ENCODE peak calls at places on chromosome 7, in six cellular contexts. One of them, this sample, is unnamed.

GRCh38 chr7:116339564-116339963 is 129.2 kb downstream of the TES start:
- DNase-seq in astrocyte of the spinal cord: peak; percentile 45
- DNase-seq in CD4-positive, alpha-beta memory T cell: no peak
- DNase-seq in heart left ventricle: no peak
- DNase-seq in HepG2: peak; percentile 33
- DNase-seq in lung: no peak
- DNase-seq in this sample: no peak

GRCh38 chr7:4758111-4758510 is 17.3 kb upstream of the AP5Z1 start:
- DNase-seq in astrocyte of the spinal cord: no peak
- DNase-seq in CD4-positive, alpha-beta memory T cell: no peak
- DNase-seq in heart left ventricle: no peak
- DNase-seq in HepG2: no peak
- DNase-seq in lung: no peak
- DNase-seq in this sample: no peak

GRCh38 chr7:50782376-50783208 is at the start of gene GRB10:
- DNase-seq in astrocyte of the spinal cord: peak; percentile 33
- DNase-seq in CD4-positive, alpha-beta memory T cell: no peak
- DNase-seq in heart left ventricle: peak; percentile 34
- DNase-seq in HepG2: no peak
- DNase-seq in lung: no peak
- DNase-seq in this sample: no peak

GRCh38 chr7:84230491-84230890 is 35.9 kb upstream of the SEMA3A start:
- DNase-seq in astrocyte of the spinal cord: no peak
- DNase-seq in CD4-positive, alpha-beta memory T cell: no peak
- DNase-seq in heart left ventricle: no peak
- DNase-seq in HepG2: no peak
- DNase-seq in lung: no peak
- DNase-seq in this sample: no peak

GRCh38 chr7:79091661-79092060 is 361.8 kb downstream of the MAGI2 start:
- DNase-seq in astrocyte of the spinal cord: peak; percentile 21
- DNase-seq in CD4-positive, alpha-beta memory T cell: no peak
- DNase-seq in heart left ventricle: no peak
- DNase-seq in HepG2: no peak
- DNase-seq in lung: no peak
- DNase-seq in this sample: no peak

GRCh38 chr7:11170863-11171568 is 197.3 kb downstream of the PHF14 start:
- DNase-seq in astrocyte of the spinal cord: no peak
- DNase-seq in CD4-positive, alpha-beta memory T cell: no peak
- DNase-seq in heart left ventricle: no peak
- DNase-seq in HepG2: no peak
- DNase-seq in lung: no peak
- DNase-seq in this sample: no peak

GRCh38 chr7:11911900-11912299 is 79.9 kb upstream of the THSD7A start:
- DNase-seq in astrocyte of the spinal cord: no peak
- DNase-seq in CD4-positive, alpha-beta memory T cell: no peak
- DNase-seq in heart left ventricle: no peak
- DNase-seq in HepG2: no peak
- DNase-seq in lung: no peak
- DNase-seq in this sample: no peak

GRCh38 chr7:103343758-103344452 is 662 bp downstream of the DNAJC2 start:
- DNase-seq in astrocyte of the spinal cord: peak; percentile 30
- DNase-seq in CD4-positive, alpha-beta memory T cell: peak; percentile 32
- DNase-seq in heart left ventricle: no peak
- DNase-seq in HepG2: peak; percentile 29
- DNase-seq in lung: no peak
- DNase-seq in this sample: no peak

GRCh38 chr7:16411391-16411790 is 9.9 kb downstream of the CRPPA start:
- DNase-seq in astrocyte of the spinal cord: no peak
- DNase-seq in CD4-positive, alpha-beta memory T cell: no peak
- DNase-seq in heart left ventricle: no peak
- DNase-seq in HepG2: no peak
- DNase-seq in lung: no peak
- DNase-seq in this sample: no peak

GRCh38 chr7:76303829-76304505 is 1.5 kb downstream of the HSPB1 start:
- DNase-seq in astrocyte of the spinal cord: peak; percentile 30
- DNase-seq in CD4-positive, alpha-beta memory T cell: no peak
- DNase-seq in heart left ventricle: no peak
- DNase-seq in HepG2: peak; percentile 43
- DNase-seq in lung: no peak
- DNase-seq in this sample: no peak

GRCh38 chr7:12872487-12872886 is 185.1 kb downstream of the ARL4A start:
- DNase-seq in astrocyte of the spinal cord: no peak
- DNase-seq in CD4-positive, alpha-beta memory T cell: no peak
- DNase-seq in heart left ventricle: no peak
- DNase-seq in HepG2: no peak
- DNase-seq in lung: no peak
- DNase-seq in this sample: no peak

GRCh38 chr7:110129159-110129558 is 961.8 kb upstream of the LRRN3 start:
- DNase-seq in astrocyte of the spinal cord: no peak
- DNase-seq in CD4-positive, alpha-beta memory T cell: no peak
- DNase-seq in heart left ventricle: no peak
- DNase-seq in HepG2: no peak
- DNase-seq in lung: no peak
- DNase-seq in this sample: no peak

GRCh38 chr7:14069961-14070360 is 80.5 kb upstream of the ETV1 start:
- DNase-seq in astrocyte of the spinal cord: no peak
- DNase-seq in CD4-positive, alpha-beta memory T cell: no peak
- DNase-seq in heart left ventricle: no peak
- DNase-seq in HepG2: no peak
- DNase-seq in lung: no peak
- DNase-seq in this sample: no peak

GRCh38 chr7:45593877-45594276 is 19.7 kb downstream of the ADCY1 start:
- DNase-seq in astrocyte of the spinal cord: no peak
- DNase-seq in CD4-positive, alpha-beta memory T cell: no peak
- DNase-seq in heart left ventricle: no peak
- DNase-seq in HepG2: no peak
- DNase-seq in lung: no peak
- DNase-seq in this sample: no peak

GRCh38 chr7:95859434-95859833 is 87.1 kb downstream of the DYNC1I1 start:
- DNase-seq in astrocyte of the spinal cord: peak; percentile 84
- DNase-seq in CD4-positive, alpha-beta memory T cell: no peak
- DNase-seq in heart left ventricle: peak; percentile 8
- DNase-seq in HepG2: no peak
- DNase-seq in lung: no peak
- DNase-seq in this sample: peak; percentile 42

GRCh38 chr7:35969055-35969454 is 168.2 kb downstream of the SEPTIN7 start:
- DNase-seq in astrocyte of the spinal cord: no peak
- DNase-seq in CD4-positive, alpha-beta memory T cell: no peak
- DNase-seq in heart left ventricle: no peak
- DNase-seq in HepG2: no peak
- DNase-seq in lung: no peak
- DNase-seq in this sample: no peak

GRCh38 chr7:71506822-71507221 is 374.9 kb downstream of the GALNT17 start:
- DNase-seq in astrocyte of the spinal cord: no peak
- DNase-seq in CD4-positive, alpha-beta memory T cell: no peak
- DNase-seq in heart left ventricle: no peak
- DNase-seq in HepG2: no peak
- DNase-seq in lung: no peak
- DNase-seq in this sample: no peak

GRCh38 chr7:74542558-74543117 is 88.9 kb downstream of the GTF2IRD1 start:
- DNase-seq in astrocyte of the spinal cord: no peak
- DNase-seq in CD4-positive, alpha-beta memory T cell: no peak
- DNase-seq in heart left ventricle: peak; percentile 48
- DNase-seq in HepG2: no peak
- DNase-seq in lung: no peak
- DNase-seq in this sample: no peak

GRCh38 chr7:156576216-156577063 is 64.1 kb upstream of the RNF32 start:
- DNase-seq in astrocyte of the spinal cord: no peak
- DNase-seq in CD4-positive, alpha-beta memory T cell: no peak
- DNase-seq in heart left ventricle: no peak
- DNase-seq in HepG2: no peak
- DNase-seq in lung: no peak
- DNase-seq in this sample: no peak

DNA sequence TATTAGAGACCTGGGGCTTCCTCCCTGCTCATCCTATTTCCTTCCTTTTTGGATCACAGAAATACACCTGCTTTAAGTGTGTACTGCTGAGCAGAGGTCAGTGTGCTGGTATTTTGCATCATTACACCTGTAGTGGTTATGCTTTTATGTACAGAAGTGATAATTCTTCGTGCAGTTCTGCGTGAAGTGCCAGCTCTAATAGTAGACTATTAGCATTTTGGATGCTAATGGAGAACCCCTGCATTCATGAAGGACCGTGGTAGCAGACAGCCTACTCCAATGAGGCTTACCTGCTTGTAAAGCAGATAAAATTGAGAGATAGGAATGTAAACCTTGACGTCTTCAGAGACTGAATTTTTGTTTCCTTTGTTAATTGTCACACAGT is 114.3 kb downstream of the CDK14 start:
- DNase-seq in astrocyte of the spinal cord: no peak
- DNase-seq in CD4-positive, alpha-beta memory T cell: no peak
- DNase-seq in heart left ventricle: no peak
- DNase-seq in HepG2: no peak
- DNase-seq in lung: no peak
- DNase-seq in this sample: no peak
- H3K4me3 ChIP-seq in astrocyte of the spinal cord: no peak overlapping the region
- H3K4me3 ChIP-seq in CD4-positive, alpha-beta memory T cell: no peak overlapping the region
- H3K4me3 ChIP-seq in heart left ventricle: no peak overlapping the region
- H3K4me3 ChIP-seq in HepG2: no peak overlapping the region
- H3K4me3 ChIP-seq in lung: no peak overlapping the region
- H3K4me3 ChIP-seq in this sample: no peak overlapping the region

DNA sequence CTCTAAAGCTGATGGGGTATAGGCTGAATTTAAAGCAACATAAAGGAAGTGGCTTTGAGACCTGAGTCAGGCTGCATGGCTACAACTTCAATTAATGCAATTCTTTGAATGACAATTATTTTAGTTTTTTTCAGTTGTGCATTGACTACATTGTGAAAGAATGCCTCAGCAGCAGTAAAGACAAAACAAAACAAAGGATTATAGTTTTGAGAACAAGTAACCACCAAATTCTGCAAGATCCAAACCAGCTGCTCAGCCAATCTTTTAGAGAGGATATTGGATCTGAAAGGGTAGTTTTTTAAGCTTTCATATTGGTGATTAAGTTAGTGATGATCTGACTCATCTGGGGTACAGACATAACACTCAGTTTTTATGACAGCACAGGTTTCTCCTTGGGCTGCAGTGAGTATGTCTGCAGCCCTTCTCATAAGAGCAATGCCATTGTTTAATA is 40.6 kb upstream of the ABCA13 start:
- DNase-seq in astrocyte of the spinal cord: peak; percentile 33
- DNase-seq in CD4-positive, alpha-beta memory T cell: no peak
- DNase-seq in heart left ventricle: no peak
- DNase-seq in HepG2: no peak
- DNase-seq in lung: no peak
- DNase-seq in this sample: peak; percentile 42
- H3K4me3 ChIP-seq in astrocyte of the spinal cord: no peak overlapping the region
- H3K4me3 ChIP-seq in CD4-positive, alpha-beta memory T cell: no peak overlapping the region
- H3K4me3 ChIP-seq in heart left ventricle: no peak overlapping the region
- H3K4me3 ChIP-seq in HepG2: no peak overlapping the region
- H3K4me3 ChIP-seq in lung: no peak overlapping the region
- H3K4me3 ChIP-seq in this sample: no peak overlapping the region

DNA sequence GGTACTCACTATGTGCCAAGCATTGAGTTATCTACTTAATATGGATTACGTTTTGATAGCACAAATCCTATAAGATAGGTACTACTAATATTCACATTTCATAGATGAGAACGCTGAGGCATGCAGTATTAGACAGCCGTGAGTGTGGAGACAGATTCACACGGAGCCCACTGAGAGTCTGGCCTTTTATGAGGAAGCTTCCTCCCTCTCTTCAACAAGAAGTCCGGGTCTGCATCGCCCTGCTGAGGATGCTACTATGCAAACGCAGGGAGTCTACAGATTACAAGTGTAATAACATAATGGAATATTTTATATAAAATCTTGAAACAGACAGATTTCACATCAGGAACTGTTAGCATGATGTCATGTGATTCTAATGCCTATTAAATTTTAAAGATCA is 255.9 kb upstream of the GLI3 start:
- DNase-seq in astrocyte of the spinal cord: no peak
- DNase-seq in CD4-positive, alpha-beta memory T cell: no peak
- DNase-seq in heart left ventricle: no peak
- DNase-seq in HepG2: no peak
- DNase-seq in lung: no peak
- DNase-seq in this sample: no peak
- H3K4me3 ChIP-seq in astrocyte of the spinal cord: no peak overlapping the region
- H3K4me3 ChIP-seq in CD4-positive, alpha-beta memory T cell: no peak overlapping the region
- H3K4me3 ChIP-seq in heart left ventricle: peak overlapping the region; percentile 54
- H3K4me3 ChIP-seq in HepG2: no peak overlapping the region
- H3K4me3 ChIP-seq in lung: no peak overlapping the region
- H3K4me3 ChIP-seq in this sample: peak overlapping the region; percentile 42

DNA sequence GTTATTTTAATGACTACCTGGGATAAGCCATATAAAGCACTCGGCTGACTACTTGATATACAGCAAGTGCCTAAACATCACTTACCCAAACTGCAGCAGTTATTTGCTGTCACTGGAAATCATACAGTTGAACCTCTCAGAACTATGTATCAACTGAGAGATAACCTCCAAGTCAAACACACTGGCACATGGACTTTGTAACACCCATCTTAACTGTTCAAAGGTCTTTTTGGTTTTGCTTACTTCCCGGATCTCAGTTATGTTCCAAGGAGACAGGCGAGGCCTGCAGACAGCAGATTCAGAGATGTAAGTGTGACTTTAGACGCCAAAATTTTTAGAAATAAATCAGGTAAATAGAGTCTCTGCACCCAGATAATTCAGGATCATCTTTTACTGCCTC is 34.6 kb upstream of the DAGLB start:
- DNase-seq in astrocyte of the spinal cord: no peak
- DNase-seq in CD4-positive, alpha-beta memory T cell: no peak
- DNase-seq in heart left ventricle: no peak
- DNase-seq in HepG2: peak; percentile 82
- DNase-seq in lung: no peak
- DNase-seq in this sample: no peak
- H3K4me3 ChIP-seq in astrocyte of the spinal cord: peak overlapping the region; percentile 93
- H3K4me3 ChIP-seq in CD4-positive, alpha-beta memory T cell: no peak overlapping the region
- H3K4me3 ChIP-seq in heart left ventricle: peak overlapping the region; percentile 98
- H3K4me3 ChIP-seq in HepG2: peak overlapping the region; percentile 99
- H3K4me3 ChIP-seq in lung: no peak overlapping the region
- H3K4me3 ChIP-seq in this sample: peak overlapping the region; percentile 88

DNA sequence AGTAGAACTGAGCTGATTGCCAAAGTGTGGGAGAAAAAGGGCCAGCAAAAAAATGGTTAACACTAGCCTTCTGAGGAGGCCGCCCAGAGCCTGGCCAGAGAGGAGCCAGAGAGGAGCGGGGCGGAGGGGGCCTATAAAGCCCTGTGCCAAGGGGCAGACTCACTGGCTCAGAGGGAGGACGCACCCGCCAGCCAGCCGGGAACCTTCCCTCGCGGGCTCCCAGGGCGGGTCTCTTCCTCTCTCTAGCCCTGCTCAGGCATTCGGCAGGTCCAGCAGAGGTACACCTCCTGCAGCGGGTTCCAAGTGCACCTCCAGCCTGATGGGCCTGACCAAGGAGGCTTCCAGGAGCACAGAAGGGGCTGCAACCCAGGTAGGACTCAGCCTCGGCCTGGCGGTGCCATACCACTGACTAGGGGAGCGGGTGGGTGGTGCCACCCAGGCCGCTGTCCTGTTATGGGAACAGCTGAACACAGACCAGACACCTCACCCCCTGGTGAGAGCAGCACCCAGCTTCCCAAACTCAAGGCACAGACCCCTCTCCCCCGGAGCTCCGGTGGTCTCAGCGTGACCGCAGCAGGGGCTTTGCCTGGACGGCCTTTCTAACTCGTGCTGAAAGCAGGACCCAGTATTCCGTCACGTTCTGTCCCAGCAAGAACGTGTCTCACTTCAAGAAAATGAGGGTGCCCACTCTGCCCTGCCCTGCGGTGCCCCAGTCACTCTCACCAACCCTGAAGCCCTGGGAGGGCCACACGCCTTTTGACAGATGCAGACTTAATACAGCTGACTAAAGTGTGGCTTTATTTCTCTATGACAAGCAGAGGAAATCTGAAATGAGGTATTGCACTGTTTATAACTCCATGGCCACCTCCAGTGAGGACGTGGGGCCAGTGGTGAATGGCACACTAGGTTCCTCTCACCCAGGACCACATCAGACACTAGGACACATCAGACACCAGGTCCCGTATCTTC is at the start of gene GPER1:
- DNase-seq in astrocyte of the spinal cord: peak; percentile 39
- DNase-seq in CD4-positive, alpha-beta memory T cell: no peak
- DNase-seq in heart left ventricle: peak; percentile 38
- DNase-seq in HepG2: peak; percentile 74
- DNase-seq in lung: peak; percentile 56
- DNase-seq in this sample: no peak
- H3K4me3 ChIP-seq in astrocyte of the spinal cord: peak within 1 kb of the TSS; percentile 35
- H3K4me3 ChIP-seq in CD4-positive, alpha-beta memory T cell: no peak within 1 kb of the TSS
- H3K4me3 ChIP-seq in heart left ventricle: peak within 1 kb of the TSS; percentile 58
- H3K4me3 ChIP-seq in HepG2: peak within 1 kb of the TSS; percentile 77
- H3K4me3 ChIP-seq in lung: peak within 1 kb of the TSS; percentile 12
- H3K4me3 ChIP-seq in this sample: peak within 1 kb of the TSS; percentile 50

This sample was measured in skeletal muscle cell.